ENCODE peak calls at places on chromosomes 3 and 15, in ten cellular contexts. Z is neural progenitor cell, F is PC-3, Q is hepatocyte, X is NT2/D1, O is kidney epithelial cell, W is brain microvascular endothelial cell, E is IMR-90, Y is fibroblast of lung, G is GM23248. U is an unnamed sample. For H3K36me3, the result is how much of the 10 kb centered on the place peaks cover.

GRCh38 chr3:189806171-189806951 is 175.2 kb downstream of the TP63 start:
- DNase-seq in G (no peak), Q (no peak), Y (no peak), W (no peak), X (peak), Z (peak), F (no peak), O (peak), E (peak), U (no peak)

GRCh38 chr3:31896643-31897433 is 84.2 kb downstream of the OSBPL10 start:
- DNase-seq in Y (no peak), O (no peak), Q (no peak), W (no peak), X (peak), F (no peak), E (no peak), G (no peak), Z (no peak), U (no peak)

GRCh38 chr15:34855893-34856292 is 60.5 kb upstream of the ACTC1 start:
- DNase-seq in O (no peak), Z (no peak), F (peak), W (no peak), Y (no peak), E (peak), G (peak), X (no peak), Q (no peak), U (no peak)

GRCh38 chr15:50183112-50183794 is 1.3 kb downstream of the SLC27A2 start:
- DNase-seq in E (no peak), Z (no peak), X (no peak), G (peak), Y (no peak), Q (no peak), F (peak), O (no peak), W (no peak), U (no peak)

GRCh38 chr3:131995936-131996335 is 38.9 kb downstream of the CPNE4 start:
- DNase-seq in Y (no peak), F (peak), Q (no peak), W (no peak), X (no peak), E (no peak), G (peak), O (no peak), Z (no peak), U (no peak)

GRCh38 chr15:36370735-36371115 is 208.7 kb upstream of the CDIN1 start:
- DNase-seq in Z (no peak), O (peak), W (no peak), F (peak), Q (no peak), Y (peak), E (peak), X (no peak), G (peak), U (peak)

GRCh38 chr3:37689645-37690356 is 171.9 kb upstream of the CTDSPL start:
- DNase-seq in Y (no peak), W (no peak), O (no peak), F (no peak), Q (no peak), X (no peak), G (no peak), Z (no peak), E (no peak), U (no peak)

GRCh38 chr15:77163806-77164384 is 93.0 kb upstream of the TSPAN3 start:
- DNase-seq in F (no peak), Q (no peak), Y (no peak), O (no peak), Z (no peak), W (no peak), E (no peak), X (no peak), G (no peak), U (no peak)

GRCh38 chr3:124565013-124565412 is 165.2 kb upstream of the UMPS start:
- DNase-seq in X (peak), Y (peak), W (peak), Q (peak), Z (peak), O (no peak), G (peak), E (peak), F (peak), U (no peak)

GRCh38 chr3:71046791-71047190 is 536.7 kb downstream of the FOXP1 start:
- DNase-seq in Y (no peak), O (no peak), X (no peak), F (no peak), G (no peak), Z (no peak), W (no peak), E (no peak), Q (no peak), U (no peak)

GRCh38 chr15:39429898-39430357 is 151.0 kb upstream of the THBS1 start:
- DNase-seq in G (peak), F (peak), Q (peak), X (no peak), E (peak), Z (no peak), O (peak), W (peak), Y (peak), U (peak)

GRCh38 chr3:128173849-128174248 is 20.6 kb downstream of the EEFSEC start:
- DNase-seq in Z (peak), E (no peak), G (no peak), Q (no peak), X (no peak), O (no peak), Y (no peak), W (no peak), F (no peak), U (no peak)

GRCh38 chr3:154218728-154219127 is 97.5 kb downstream of the ARHGEF26 start:
- DNase-seq in E (no peak), Q (no peak), O (no peak), Y (no peak), X (no peak), W (no peak), Z (no peak), F (no peak), G (no peak), U (no peak)

GRCh38 chr3:63763156-63763555 is 55.9 kb upstream of the C3orf49 start:
- DNase-seq in Z (no peak), O (no peak), G (peak), Y (no peak), E (no peak), Q (no peak), F (no peak), W (peak), X (no peak), U (peak)

GRCh38 chr15:60526127-60526616 is 47.2 kb upstream of the ICE2 start:
- DNase-seq in F (peak), X (no peak), W (no peak), Q (no peak), E (no peak), Z (no peak), G (no peak), Y (no peak), O (no peak), U (no peak)

GRCh38 chr3:66665021-66665695 is 164.3 kb upstream of the LRIG1 start:
- DNase-seq in Q (no peak), Z (no peak), O (no peak), Y (no peak), G (no peak), F (no peak), W (no peak), X (no peak), E (no peak), U (no peak)

GRCh38 chr3:27528798-27529197 is 44.6 kb upstream of the SLC4A7 start:
- DNase-seq in G (no peak), E (no peak), Y (no peak), W (no peak), Z (no peak), X (no peak), Q (no peak), O (no peak), F (no peak), U (no peak)

GRCh38 chr3:127254001-127254400 is 33.8 kb downstream of the PRR20G start:
- DNase-seq in Z (no peak), Q (no peak), E (no peak), G (no peak), X (no peak), Y (no peak), O (no peak), W (no peak), F (no peak), U (no peak)

GRCh38 chr3:175552929-175553328 is 693.8 kb downstream of the NAALADL2 start:
- DNase-seq in Y (no peak), O (no peak), Z (no peak), X (no peak), E (no peak), G (no peak), F (no peak), W (no peak), Q (no peak), U (no peak)

GRCh38 chr3:4754180-4755086 is 224.8 kb upstream of the BHLHE40 start:
- DNase-seq in Y (no peak), X (no peak), F (no peak), G (no peak), Q (no peak), Z (no peak), W (no peak), O (no peak), E (no peak), U (no peak)

GRCh38 chr3:65597225-65597951 is 441.3 kb downstream of the MAGI1 start:
- DNase-seq in Z (peak), F (no peak), O (no peak), W (no peak), Q (peak), E (peak), Y (peak), X (peak), G (peak), U (no peak)

GRCh38 chr3:183502782-183503181 is 52.7 kb downstream of the KLHL6 start:
- DNase-seq in O (no peak), X (no peak), W (no peak), E (no peak), Q (no peak), Y (peak), Z (no peak), F (peak), G (peak), U (no peak)

GRCh38 chr3:172303181-172303580 is 145.1 kb downstream of the GHSR start:
- DNase-seq in Y (peak), X (no peak), Z (no peak), W (no peak), F (no peak), Q (no peak), O (no peak), G (peak), E (no peak), U (no peak)

GRCh38 chr3:172302176-172302575 is 146.1 kb downstream of the GHSR start:
- DNase-seq in O (no peak), G (no peak), W (no peak), Y (no peak), F (no peak), Z (no peak), E (no peak), Q (no peak), X (no peak), U (no peak)

GRCh38 chr3:172300187-172300586 is 148.1 kb downstream of the GHSR start:
- DNase-seq in O (no peak), W (no peak), X (no peak), G (no peak), Y (no peak), E (peak), Z (no peak), F (no peak), Q (no peak), U (no peak)

GRCh38 chr3:172298247-172298646 is 150.0 kb downstream of the GHSR start:
- DNase-seq in W (no peak), X (no peak), E (no peak), Y (no peak), F (peak), Q (no peak), O (no peak), G (no peak), Z (no peak), U (no peak)

DNA sequence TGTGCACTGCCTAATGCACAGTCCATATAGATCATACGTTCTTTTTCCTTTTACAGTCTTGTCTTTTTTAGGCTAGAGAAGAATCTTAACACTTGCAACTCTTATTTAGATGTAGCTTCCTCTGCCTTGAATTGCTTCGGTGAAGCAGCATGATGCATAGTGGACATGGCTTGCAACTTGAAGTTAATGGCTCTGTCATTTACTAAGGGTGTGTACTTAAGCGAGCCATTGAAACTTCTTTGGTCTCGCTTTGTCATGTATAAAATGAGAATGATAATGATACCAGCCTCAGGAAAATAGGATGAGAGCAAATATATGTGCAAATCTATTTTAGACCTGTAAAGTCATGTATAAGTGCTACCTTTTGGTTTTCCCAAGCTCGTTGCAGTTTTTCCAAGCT is 147.4 kb downstream of the GHSR start:
- DNase-seq in W (no peak), Y (no peak), Z (no peak), F (no peak), G (no peak), E (no peak), Q (no peak), O (no peak), X (peak), U (no peak)
- H3K36me3 ChIP-seq in W (half or more), Y (under half), Z (under half), F (under half), G (half or more), E (under half), Q (under half), O (under half), X (under half), U (under half)

GRCh38 chr15:74387141-74387541 is 19.7 kb upstream of the CYP11A1 start:
- DNase-seq in G (no peak), Z (no peak), X (no peak), O (no peak), Y (no peak), E (no peak), W (no peak), F (no peak), Q (no peak), U (no peak)

GRCh38 chr15:74383695-74384565 is 16.5 kb upstream of the CYP11A1 start:
- DNase-seq in G (peak), X (no peak), E (peak), Y (no peak), O (no peak), F (peak), W (no peak), Z (no peak), Q (peak), U (no peak)

GRCh38 chr15:74386496-74387140 is 19.2 kb upstream of the CYP11A1 start:
- DNase-seq in F (no peak), Y (no peak), X (no peak), E (no peak), Z (no peak), G (no peak), W (no peak), O (no peak), Q (no peak), U (no peak)

GRCh38 chr15:74384566-74385441 is 17.4 kb upstream of the CYP11A1 start:
- DNase-seq in Z (no peak), E (no peak), X (no peak), F (peak), W (no peak), O (no peak), Y (no peak), Q (no peak), G (peak), U (no peak)

DNA sequence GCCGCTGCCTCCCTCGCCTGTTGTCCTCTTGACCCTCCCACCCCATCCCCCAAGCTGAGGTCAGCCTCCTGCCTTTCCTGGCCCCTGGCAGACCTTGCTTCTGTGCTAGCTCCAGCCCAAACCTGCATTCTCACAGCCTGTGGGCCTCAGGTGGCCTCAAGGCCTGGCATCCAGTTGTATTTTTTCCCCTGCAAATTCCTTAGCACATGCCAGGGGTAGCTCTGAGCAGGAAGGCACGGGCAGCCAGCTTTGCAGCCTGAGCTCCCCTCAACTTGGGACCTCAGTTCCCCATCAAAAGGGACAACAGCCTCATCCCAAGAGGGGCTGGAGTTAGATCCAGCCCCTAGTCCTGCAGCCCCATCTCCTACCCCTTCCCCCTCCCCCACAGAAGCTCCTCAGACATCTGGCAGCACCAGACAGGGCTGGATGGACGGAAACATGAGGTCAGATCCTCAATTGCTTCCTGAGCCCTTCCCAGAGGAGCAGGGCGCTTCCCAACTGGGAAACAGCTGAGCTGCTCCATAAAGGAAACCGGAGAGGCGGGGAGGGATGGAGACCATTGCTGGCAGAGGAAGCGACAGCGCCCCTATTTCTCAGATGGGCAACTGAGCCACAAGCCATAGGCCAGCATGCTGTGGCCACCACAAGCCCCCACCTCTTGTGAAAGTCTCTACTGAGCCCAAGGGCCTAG is 18.1 kb upstream of the CYP11A1 start:
- DNase-seq in Q (no peak), F (no peak), W (no peak), Z (no peak), Y (no peak), O (no peak), G (no peak), E (no peak), X (no peak), U (no peak)
- H3K4me3 ChIP-seq in Q (no peak), F (no peak), W (no peak), Z (no peak), Y (no peak), O (no peak), G (no peak), E (no peak), X (no peak), U (no peak)

GRCh38 chr15:89814112-89814742 is 425 bp downstream of the ANPEP start:
- DNase-seq in F (no peak), O (no peak), Z (peak), Q (no peak), W (no peak), Y (no peak), E (no peak), X (no peak), G (peak), U (no peak)

GRCh38 chr15:89812847-89813320 is 1.8 kb downstream of the ANPEP start:
- DNase-seq in Z (no peak), O (no peak), Q (no peak), W (no peak), G (no peak), Y (no peak), F (no peak), E (no peak), X (no peak), U (no peak)

GRCh38 chr15:89813381-89814111 is 1.1 kb downstream of the ANPEP start:
- DNase-seq in O (no peak), E (no peak), Y (no peak), Q (no peak), X (no peak), F (no peak), W (no peak), G (peak), Z (no peak), U (no peak)

GRCh38 chr15:89810837-89811236 is 3.8 kb downstream of the ANPEP start:
- DNase-seq in Y (no peak), O (no peak), W (no peak), Q (no peak), Z (no peak), E (no peak), G (no peak), X (no peak), F (no peak), U (no peak)

GRCh38 chr15:89812126-89812846 is 2.4 kb downstream of the ANPEP start:
- DNase-seq in Z (no peak), O (no peak), F (no peak), W (no peak), E (no peak), Q (no peak), Y (peak), X (no peak), G (peak), U (no peak)
- H3K36me3 ChIP-seq in Z (under half), O (under half), F (under half), W (under half), E (under half), Q (under half), Y (under half), X (under half), G (under half), U (under half)

GRCh38 chr3:125589743-125590142 is 5.6 kb downstream of the OSBPL11 start:
- DNase-seq in W (no peak), X (no peak), G (no peak), O (no peak), Y (no peak), F (no peak), Z (no peak), E (no peak), Q (no peak), U (no peak)
- H3K4me3 ChIP-seq in W (no peak), X (no peak), G (no peak), O (no peak), Y (no peak), F (no peak), Z (no peak), E (no peak), Q (no peak), U (no peak)

GRCh38 chr15:89633585-89633984 is 21.7 kb downstream of the KIF7 start:
- DNase-seq in Y (no peak), Q (no peak), Z (no peak), G (no peak), E (no peak), W (no peak), X (no peak), O (no peak), F (no peak), U (no peak)
- H3K36me3 ChIP-seq in Y (under half), Q (under half), Z (under half), G (under half), E (under half), W (under half), X (half or more), O (under half), F (under half), U (under half)

GRCh38 chr3:20073683-20074082 is 33.4 kb downstream of the KAT2B start:
- DNase-seq in E (no peak), Z (peak), W (no peak), Q (no peak), F (no peak), Y (peak), G (no peak), O (no peak), X (peak), U (no peak)

GRCh38 chr3:20073068-20073467 is 32.8 kb downstream of the KAT2B start:
- DNase-seq in F (no peak), X (no peak), O (no peak), Y (no peak), G (no peak), Q (no peak), W (no peak), E (no peak), Z (no peak), U (no peak)

GRCh38 chr3:20074226-20075063 is 34.2 kb downstream of the KAT2B start:
- DNase-seq in F (peak), Q (no peak), O (no peak), G (peak), W (no peak), E (peak), X (no peak), Y (peak), Z (no peak), U (no peak)

GRCh38 chr3:20071182-20071581 is 30.9 kb downstream of the KAT2B start:
- DNase-seq in O (no peak), X (no peak), Y (no peak), E (no peak), G (no peak), W (no peak), Q (no peak), F (no peak), Z (no peak), U (no peak)

DNA sequence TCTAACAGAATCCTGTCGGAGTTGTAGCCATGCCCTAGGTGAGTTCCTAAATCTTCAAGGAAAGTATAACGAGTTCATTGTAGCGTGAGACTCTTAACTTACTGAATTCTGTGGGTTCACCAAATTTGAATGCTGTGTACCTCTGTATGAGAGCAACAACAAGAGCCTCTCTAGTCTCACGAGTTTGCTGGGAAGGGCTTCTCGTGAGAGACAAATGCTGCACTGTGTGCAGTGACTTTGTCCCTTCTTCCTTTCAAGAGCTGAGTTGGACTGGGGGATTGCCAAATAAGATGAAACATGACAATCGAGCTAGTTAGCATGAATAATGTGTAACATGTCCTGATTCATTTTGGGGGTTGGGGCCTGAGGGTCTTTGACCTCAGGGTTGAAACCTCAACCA is 32.2 kb downstream of the KAT2B start:
- DNase-seq in G (no peak), W (no peak), Y (no peak), Q (no peak), O (no peak), E (no peak), F (no peak), X (no peak), Z (no peak), U (no peak)
- H3K4me3 ChIP-seq in G (no peak), W (no peak), Y (no peak), Q (no peak), O (no peak), E (no peak), F (no peak), X (no peak), Z (peak), U (no peak)